ENCODE peak calls at places on chromosomes 3 and 15, in seven cellular contexts. E is AG09309, B is cardiac muscle cell, G is body of pancreas, Y is upper lobe of right lung, T is tibial artery, L is left lung. U is an unnamed sample.

GRCh38 chr15:23646165-23647000 is 1.3 kb downstream of the MAGEL2 start:
- DNase-seq in E (no peak), B (no peak), G (no peak), Y (no peak), T (no peak), L (peak; percentile 73), U (peak; percentile 57)

GRCh38 chr3:189324538-189325138 is 152.9 kb downstream of the TPRG1 start:
- DNase-seq in E (peak; percentile 81), B (no peak), G (peak; percentile 31), Y (peak; percentile 60), T (no peak), L (no peak), U (peak; percentile 35)

GRCh38 chr3:112351823-112352222 is 18.9 kb downstream of the CD200 start:
- DNase-seq in E (no peak), B (no peak), G (no peak), Y (no peak), T (no peak), L (no peak), U (no peak)

GRCh38 chr3:127254001-127254400 is 33.8 kb downstream of the PRR20G start:
- DNase-seq in E (no peak), B (no peak), G (no peak), Y (no peak), T (no peak), L (no peak), U (no peak)

GRCh38 chr3:71902258-71903128 is 117.5 kb upstream of the PROK2 start:
- DNase-seq in E (no peak), B (no peak), G (no peak), Y (no peak), T (no peak), L (no peak), U (no peak)

GRCh38 chr3:143274291-143274690 is 154.7 kb downstream of the CHST2 start:
- DNase-seq in E (no peak), B (no peak), G (no peak), Y (no peak), T (no peak), L (no peak), U (no peak)

GRCh38 chr15:89429023-89429422 is 67.4 kb downstream of the RHCG start:
- DNase-seq in E (no peak), B (no peak), G (no peak), Y (no peak), T (no peak), L (peak; percentile 56), U (no peak)

GRCh38 chr15:87263844-87264243 is 992.7 kb downstream of the NTRK3 start:
- DNase-seq in E (no peak), B (no peak), G (no peak), Y (no peak), T (no peak), L (no peak), U (no peak)

GRCh38 chr15:87931584-87931983 is 325.0 kb downstream of the NTRK3 start:
- DNase-seq in E (no peak), B (no peak), G (no peak), Y (no peak), T (no peak), L (no peak), U (no peak)

DNA sequence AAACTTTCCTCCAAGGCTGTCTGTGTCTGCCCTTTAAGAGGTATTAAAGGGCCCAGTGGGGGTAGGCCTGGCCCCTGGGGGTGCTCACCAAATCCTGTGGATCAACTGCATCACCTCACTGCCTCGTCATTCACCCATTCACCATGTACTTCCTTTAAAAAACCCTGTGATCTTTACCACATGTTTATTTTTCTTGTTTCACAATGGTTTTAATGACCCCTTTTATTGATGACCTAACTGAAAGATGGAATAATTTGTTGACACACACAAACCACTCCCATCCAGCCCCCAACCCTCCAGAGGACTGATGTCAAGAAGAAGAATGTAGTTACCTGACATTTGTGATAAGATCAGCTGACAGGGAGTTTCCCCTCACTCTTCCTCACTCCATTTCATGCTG is 40.8 kb downstream of the KCNAB1 start:
- DNase-seq in E (no peak), B (no peak), G (no peak), Y (no peak), T (no peak), L (no peak), U (no peak)
- H3K4me3 ChIP-seq in E (no peak overlapping the region), B (no peak overlapping the region), G (no peak overlapping the region), Y (no peak overlapping the region), T (no peak overlapping the region), L (no peak overlapping the region), U (no peak overlapping the region)

GRCh38 chr15:57377478-57377847 is 1.2 kb downstream of the CGNL1 start:
- DNase-seq in E (no peak), B (no peak), G (no peak), Y (no peak), T (no peak), L (no peak), U (no peak)
- H3K4me3 ChIP-seq in E (no peak overlapping the region), B (peak overlapping the region; percentile 97), G (peak overlapping the region; percentile 65), Y (peak overlapping the region; percentile 63), T (peak overlapping the region; percentile 65), L (peak overlapping the region; percentile 57), U (peak overlapping the region; percentile 94)

GRCh38 chr15:63971904-63972303 is 74.4 kb downstream of the DAPK2 start:
- DNase-seq in E (no peak), B (no peak), G (no peak), Y (no peak), T (no peak), L (no peak), U (no peak)
- H3K4me3 ChIP-seq in E (no peak overlapping the region), B (no peak overlapping the region), G (no peak overlapping the region), Y (no peak overlapping the region), T (no peak overlapping the region), L (no peak overlapping the region), U (no peak overlapping the region)

DNA sequence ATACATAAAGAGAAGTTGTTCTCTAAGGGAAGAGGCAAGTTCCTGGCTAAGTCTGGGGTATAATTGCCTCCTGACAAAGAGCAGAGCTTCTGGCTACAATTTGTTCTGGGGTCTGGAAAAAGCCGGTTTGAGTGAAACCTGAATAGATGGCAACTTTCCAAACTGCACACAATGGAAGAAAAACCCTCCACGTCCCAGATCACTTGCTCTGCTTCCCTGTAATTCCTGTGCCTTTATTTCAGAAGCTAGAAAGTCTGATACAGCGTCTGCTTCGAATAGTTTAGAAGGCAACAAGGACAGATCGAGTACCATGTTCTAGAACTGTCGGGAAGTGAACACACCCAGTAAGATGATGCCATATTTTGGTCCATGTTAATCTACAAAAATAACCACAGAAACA is 1.6 kb upstream of the WDR82 start:
- DNase-seq in E (no peak), B (peak; percentile 34), G (no peak), Y (no peak), T (no peak), L (no peak), U (no peak)
- H3K4me3 ChIP-seq in E (no peak overlapping the region), B (no peak overlapping the region), G (no peak overlapping the region), Y (no peak overlapping the region), T (peak overlapping the region; percentile 87), L (no peak overlapping the region), U (no peak overlapping the region)

DNA sequence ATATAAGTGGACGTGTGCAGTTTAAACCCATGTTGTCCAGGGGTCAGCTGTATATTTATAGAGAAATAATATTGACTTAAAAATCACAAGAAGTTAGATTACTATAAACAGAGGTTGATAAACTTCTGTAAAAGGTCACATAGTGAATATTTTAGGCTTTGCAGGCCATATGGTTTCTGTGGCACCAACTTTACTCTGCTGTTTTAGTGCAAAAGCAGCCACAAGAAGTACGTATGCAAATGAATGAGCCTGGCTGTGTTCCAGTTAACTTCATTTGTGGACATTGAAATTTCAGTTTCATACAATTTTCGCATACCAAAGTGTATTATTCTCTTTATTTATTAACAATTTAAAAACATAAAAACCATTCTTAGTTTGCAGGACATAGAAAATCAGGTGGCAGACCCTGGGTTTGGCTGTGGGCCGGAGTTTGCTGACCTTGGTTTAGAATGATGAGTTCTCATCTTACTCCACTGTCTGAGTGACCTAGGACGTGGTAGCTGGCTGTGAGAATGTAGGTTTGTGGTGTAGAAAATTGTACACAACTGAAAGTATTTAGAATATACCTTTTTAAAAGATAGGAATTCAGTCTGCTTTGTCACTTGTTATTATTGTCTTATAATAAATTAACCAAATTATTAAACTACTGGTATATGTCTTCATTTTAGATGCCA is 16.3 kb downstream of the FAN1 start:
- DNase-seq in E (no peak), B (no peak), G (no peak), Y (no peak), T (no peak), L (no peak), U (no peak)
- H3K4me3 ChIP-seq in E (no peak overlapping the region), B (no peak overlapping the region), G (no peak overlapping the region), Y (no peak overlapping the region), T (no peak overlapping the region), L (no peak overlapping the region), U (no peak overlapping the region)

GRCh38 chr3:73432021-73432722 is 192.6 kb downstream of the PDZRN3 start:
- DNase-seq in E (no peak), B (peak; percentile 68), G (no peak), Y (no peak), T (no peak), L (no peak), U (no peak)
- H3K4me3 ChIP-seq in E (no peak overlapping the region), B (peak overlapping the region; percentile 10), G (no peak overlapping the region), Y (no peak overlapping the region), T (no peak overlapping the region), L (no peak overlapping the region), U (no peak overlapping the region)

GRCh38 chr3:156812521-156813335 is 13.4 kb upstream of the LEKR1 start:
- DNase-seq in E (no peak), B (no peak), G (peak; percentile 50), Y (no peak), T (no peak), L (no peak), U (no peak)
- H3K4me3 ChIP-seq in E (no peak overlapping the region), B (no peak overlapping the region), G (no peak overlapping the region), Y (no peak overlapping the region), T (no peak overlapping the region), L (no peak overlapping the region), U (no peak overlapping the region)

GRCh38 chr3:53269888-53270880 is 14.4 kb upstream of the TKT start:
- DNase-seq in E (peak; percentile 97), B (peak; percentile 94), G (peak; percentile 96), Y (peak; percentile 92), T (peak; percentile 97), L (peak; percentile 93), U (peak; percentile 89)
- H3K4me3 ChIP-seq in E (no peak overlapping the region), B (no peak overlapping the region), G (no peak overlapping the region), Y (peak overlapping the region; percentile 20), T (peak overlapping the region; percentile 17), L (no peak overlapping the region), U (no peak overlapping the region)

U was measured in right cardiac atrium.